ENCODE peak calls at places on chromosomes 11 and 22, in nine cellular contexts. S is K562, O is progenitor cell of endocrine pancreas, E is B cell, W is HCT116, M is AG04449, K is retinal pigment epithelial cell, D is cardiac muscle cell, F is fibroblast of lung. T is an unnamed sample.

GRCh38 chr22:36617694-36618522 is 85.6 kb downstream of the CACNG2 start:
- DNase-seq in S (no peak), O (no peak), E (no peak), W (no peak), M (no peak), K (no peak), D (no peak), F (no peak), T (no peak)

GRCh38 chr11:45857834-45858492 is 10.7 kb downstream of the CRY2 start:
- DNase-seq in S (no peak), O (no peak), E (no peak), W (no peak), M (peak; percentile 89), K (peak; percentile 83), D (peak; percentile 92), F (peak; percentile 95), T (no peak)

GRCh38 chr11:102494216-102494615 is 36.3 kb downstream of the MMP7 start:
- DNase-seq in S (no peak), O (no peak), E (no peak), W (peak; percentile 59), M (no peak), K (peak; percentile 65), D (peak; percentile 80), F (peak; percentile 89), T (no peak)

GRCh38 chr11:7600205-7600775 is 73.0 kb downstream of the CYB5R2 start:
- DNase-seq in S (no peak), O (no peak), E (no peak), W (peak; percentile 18), M (peak; percentile 57), K (no peak), D (peak; percentile 97), F (peak; percentile 16), T (no peak)

GRCh38 chr11:59872076-59872475 is 5.8 kb upstream of the TCN1 start:
- DNase-seq in S (no peak), O (no peak), E (no peak), W (no peak), M (no peak), K (no peak), D (no peak), F (no peak), T (no peak)

GRCh38 chr22:18126606-18127005 is 16.0 kb downstream of the TUBA8 start:
- DNase-seq in S (no peak), O (no peak), E (no peak), W (no peak), M (no peak), K (no peak), D (no peak), F (no peak), T (no peak)

GRCh38 chr11:108733479-108734116 is 68.7 kb downstream of the DDX10 start:
- DNase-seq in S (no peak), O (no peak), E (peak; percentile 39), W (no peak), M (no peak), K (peak; percentile 20), D (peak; percentile 59), F (peak; percentile 84), T (peak; percentile 32)

GRCh38 chr11:1017269-1018005 is 19.1 kb downstream of the MUC6 start:
- DNase-seq in S (no peak), O (no peak), E (no peak), W (no peak), M (no peak), K (no peak), D (no peak), F (peak; percentile 10), T (peak; percentile 62)

GRCh38 chr22:43226368-43226979 is 39.5 kb upstream of the TTLL12 start:
- DNase-seq in S (peak; percentile 35), O (no peak), E (no peak), W (no peak), M (no peak), K (no peak), D (peak; percentile 54), F (peak; percentile 41), T (no peak)

GRCh38 chr11:1356007-1356435 is 33.7 kb upstream of the BRSK2 start:
- DNase-seq in S (no peak), O (no peak), E (no peak), W (no peak), M (no peak), K (no peak), D (peak; percentile 66), F (no peak), T (no peak)

GRCh38 chr11:128342511-128343133 is 244.7 kb downstream of the ETS1 start:
- DNase-seq in S (no peak), O (no peak), E (peak; percentile 61), W (no peak), M (no peak), K (no peak), D (peak; percentile 65), F (peak; percentile 81), T (peak; percentile 59)

GRCh38 chr11:56292154-56292553 is at the start of gene OR8H1:
- DNase-seq in S (no peak), O (no peak), E (no peak), W (no peak), M (no peak), K (no peak), D (no peak), F (no peak), T (no peak)

GRCh38 chr11:117458275-117459120 is 130.8 kb downstream of the CEP164 start:
- DNase-seq in S (no peak), O (no peak), E (peak; percentile 36), W (no peak), M (no peak), K (no peak), D (no peak), F (no peak), T (peak; percentile 71)

GRCh38 chr22:20247010-20247505 is 21.1 kb downstream of the RTN4R start:
- DNase-seq in S (peak; percentile 92), O (no peak), E (no peak), W (no peak), M (peak; percentile 10), K (no peak), D (no peak), F (peak; percentile 56), T (peak; percentile 89)

GRCh38 chr11:27215471-27216267 is 147.3 kb downstream of the CCDC34 start:
- DNase-seq in S (no peak), O (no peak), E (no peak), W (no peak), M (no peak), K (no peak), D (no peak), F (peak; percentile 72), T (no peak)

GRCh38 chr11:120184946-120185677 is 25.7 kb upstream of the OAF start:
- DNase-seq in S (no peak), O (no peak), E (no peak), W (no peak), M (no peak), K (no peak), D (peak; percentile 72), F (peak; percentile 36), T (no peak)

GRCh38 chr22:37259540-37260029 is 15.5 kb upstream of the RAC2 start:
- DNase-seq in S (peak; percentile 45), O (no peak), E (no peak), W (peak; percentile 54), M (no peak), K (no peak), D (peak; percentile 67), F (peak; percentile 61), T (no peak)

GRCh38 chr22:27668828-27669797 is 132.4 kb downstream of the MN1 start:
- DNase-seq in S (peak; percentile 78), O (no peak), E (no peak), W (peak; percentile 58), M (no peak), K (peak; percentile 93), D (peak; percentile 65), F (peak; percentile 70), T (no peak)

GRCh38 chr22:23751441-23751996 is 607 bp upstream of the ZNF70 start:
- DNase-seq in S (peak; percentile 49), O (no peak), E (no peak), W (no peak), M (no peak), K (no peak), D (no peak), F (no peak), T (no peak)

GRCh38 chr11:57340228-57340627 is 2.1 kb downstream of the P2RX3 start:
- DNase-seq in S (peak; percentile 68), O (no peak), E (no peak), W (no peak), M (no peak), K (no peak), D (peak; percentile 46), F (peak; percentile 26), T (no peak)

GRCh38 chr22:25487508-25487907 is 77.0 kb upstream of the GRK3 start:
- DNase-seq in S (no peak), O (no peak), E (no peak), W (no peak), M (no peak), K (no peak), D (no peak), F (no peak), T (no peak)
- TF ChIP-seq CTCF in S (no peak), O (no peak), E (no peak), W (no peak), M (no peak), K (no peak), D (no peak), F (no peak), T (no peak)

DNA sequence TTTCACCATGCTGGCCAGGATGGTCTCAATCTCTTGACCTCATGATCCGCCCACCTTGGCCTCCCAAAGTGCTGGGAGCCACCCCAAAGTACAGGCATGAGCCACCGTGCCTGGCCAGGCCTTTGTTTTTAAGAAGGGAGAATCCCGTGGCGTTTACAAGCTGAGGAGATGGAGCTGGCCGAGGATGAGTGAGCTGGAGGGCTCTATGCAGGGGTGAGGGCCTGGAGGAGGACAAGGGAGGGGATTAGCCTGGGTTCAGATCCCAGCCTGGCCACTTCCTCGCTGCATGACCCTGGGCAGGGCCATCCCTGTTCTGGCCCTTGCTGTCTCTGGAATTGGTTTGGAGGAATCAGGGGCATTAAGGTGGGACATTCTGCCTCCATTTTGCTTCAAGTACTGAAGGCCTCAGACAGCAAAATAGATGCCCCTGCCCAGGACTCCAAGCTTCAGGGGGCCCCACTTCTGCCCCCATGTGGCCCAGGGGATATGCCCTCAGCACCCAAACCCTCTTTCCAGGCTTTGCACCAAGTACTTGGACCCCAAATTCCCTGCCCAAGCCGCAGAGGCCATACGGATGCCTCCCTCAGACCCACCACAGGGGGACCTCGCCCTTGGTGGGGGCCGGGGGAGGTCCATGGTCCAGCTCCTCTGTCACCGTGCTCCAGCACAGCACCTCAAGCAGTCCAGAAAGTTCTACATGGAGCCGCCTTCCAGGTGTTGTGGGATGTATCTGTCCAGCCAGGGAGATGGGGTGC is 12.1 kb upstream of the LRP5 start:
- DNase-seq in S (no peak), O (no peak), E (no peak), W (no peak), M (no peak), K (no peak), D (no peak), F (no peak), T (no peak)
- TF ChIP-seq CTCF in S (peak; percentile 24), O (no peak), E (no peak), W (no peak), M (no peak), K (no peak), D (no peak), F (no peak), T (no peak)

GRCh38 chr11:3086671-3087150 is 29.5 kb upstream of the CARS1 start:
- DNase-seq in S (no peak), O (no peak), E (no peak), W (no peak), M (no peak), K (no peak), D (no peak), F (no peak), T (no peak)
- TF ChIP-seq CTCF in S (no peak), O (no peak), E (no peak), W (no peak), M (no peak), K (no peak), D (no peak), F (no peak), T (no peak)

GRCh38 chr11:64104632-64105031 is 61.3 kb downstream of the MACROD1 start:
- DNase-seq in S (no peak), O (no peak), E (no peak), W (no peak), M (no peak), K (no peak), D (no peak), F (no peak), T (no peak)
- TF ChIP-seq CTCF in S (no peak), O (no peak), E (no peak), W (no peak), M (no peak), K (no peak), D (no peak), F (no peak), T (no peak)